ENCODE peak calls at places on chromosomes 2 and 18, in eight cellular contexts. Z, Q, W, F, B, C, U and P are unnamed samples.

GRCh38 chr2:71742953-71743601 is 289.7 kb downstream of the DYSF start:
- DNase-seq in Z (peak), Q (peak), W (no peak), F (no peak), B (peak), C (no peak), U (peak), P (no peak)

GRCh38 chr2:128726911-128727310 is 408.2 kb upstream of the HS6ST1 start:
- DNase-seq in Z (no peak), Q (no peak), W (no peak), F (no peak), B (no peak), C (no peak), U (no peak), P (no peak)

GRCh38 chr2:218074031-218074430 is 5.0 kb downstream of the RUFY4 start:
- DNase-seq in Z (peak), Q (no peak), W (no peak), F (no peak), B (no peak), C (no peak), U (no peak), P (peak)

GRCh38 chr2:176188218-176188968 is at the start of gene HOXD1:
- DNase-seq in Z (peak), Q (no peak), W (no peak), F (peak), B (peak), C (no peak), U (no peak), P (no peak)

GRCh38 chr2:186486651-186487647 is 889 bp downstream of the ZC3H15 start:
- DNase-seq in Z (no peak), Q (no peak), W (peak), F (no peak), B (peak), C (no peak), U (no peak), P (no peak)

GRCh38 chr2:10336283-10336682 is 33.6 kb downstream of the HPCAL1 start:
- DNase-seq in Z (no peak), Q (no peak), W (no peak), F (no peak), B (no peak), C (no peak), U (no peak), P (no peak)

GRCh38 chr2:160205511-160205910 is 5.4 kb upstream of the ITGB6 start:
- DNase-seq in Z (peak), Q (peak), W (no peak), F (peak), B (no peak), C (no peak), U (no peak), P (no peak)

GRCh38 chr18:10748641-10749040 is 222.8 kb downstream of the NAPG start:
- DNase-seq in Z (no peak), Q (no peak), W (no peak), F (no peak), B (no peak), C (no peak), U (no peak), P (no peak)

GRCh38 chr2:203692039-203692710 is 14.3 kb upstream of the CD28 start:
- DNase-seq in Z (no peak), Q (no peak), W (no peak), F (no peak), B (no peak), C (no peak), U (no peak), P (no peak)

GRCh38 chr18:23738151-23738550 is 48.9 kb downstream of the LAMA3 start:
- DNase-seq in Z (no peak), Q (no peak), W (no peak), F (no peak), B (no peak), C (no peak), U (no peak), P (no peak)

GRCh38 chr2:156400704-156401678 is 35.2 kb upstream of the GPD2 start:
- DNase-seq in Z (peak), Q (peak), W (peak), F (peak), B (peak), C (peak), U (peak), P (peak)

GRCh38 chr18:46378864-46379207 is 274.7 kb downstream of the HAUS1 start:
- DNase-seq in Z (no peak), Q (no peak), W (no peak), F (no peak), B (no peak), C (no peak), U (no peak), P (no peak)

GRCh38 chr2:46909771-46910419 is 5.7 kb downstream of the MCFD2 start:
- DNase-seq in Z (peak), Q (no peak), W (no peak), F (no peak), B (peak), C (no peak), U (peak), P (peak)

GRCh38 chr18:65403534-65403933 is 347.3 kb upstream of the CDH7 start:
- DNase-seq in Z (no peak), Q (no peak), W (no peak), F (no peak), B (no peak), C (no peak), U (no peak), P (no peak)

GRCh38 chr2:58341047-58341446 is 99.9 kb upstream of the FANCL start:
- DNase-seq in Z (no peak), Q (no peak), W (no peak), F (no peak), B (no peak), C (no peak), U (no peak), P (no peak)

GRCh38 chr18:35143615-35144596 is 96.9 kb upstream of the ZNF397 start:
- DNase-seq in Z (peak), Q (peak), W (peak), F (peak), B (no peak), C (peak), U (peak), P (no peak)

GRCh38 chr18:44185981-44186380 is 494.7 kb upstream of the SETBP1 start:
- DNase-seq in Z (no peak), Q (no peak), W (no peak), F (no peak), B (no peak), C (no peak), U (no peak), P (no peak)

GRCh38 chr2:101608411-101609317 is 88.8 kb upstream of the MAP4K4 start:
- DNase-seq in Z (no peak), Q (no peak), W (no peak), F (no peak), B (no peak), C (no peak), U (no peak), P (no peak)

GRCh38 chr2:10036095-10036879 is 7.1 kb upstream of the KLF11 start:
- DNase-seq in Z (peak), Q (no peak), W (peak), F (peak), B (peak), C (peak), U (peak), P (no peak)

GRCh38 chr18:25099838-25100393 is 252.1 kb downstream of the ZNF521 start:
- DNase-seq in Z (no peak), Q (peak), W (no peak), F (no peak), B (no peak), C (no peak), U (peak), P (no peak)

GRCh38 chr2:237165405-237166276 is 80.0 kb downstream of the COPS8 start:
- DNase-seq in Z (no peak), Q (no peak), W (no peak), F (no peak), B (no peak), C (no peak), U (no peak), P (no peak)